ENCODE peak calls at places on chromosomes 4 and X, in seven cellular contexts. I is PC-3, J is small intestine, H is ovary, P is heart left ventricle, T is Panc1, B is thoracic aorta. S is an unnamed sample.
A peak's percentile ranks its signal among the peaks of the same experiment; 100 is the strongest.

GRCh38 chr4:112348488-112349158 is 51.5 kb downstream of the ALPK1 start:
- DNase-seq in I (peak; percentile 60), J (no peak), H (no peak), P (peak; percentile 79), T (peak; percentile 8), B (no peak), S (peak; percentile 72)

GRCh38 chr4:150782921-150783320 is 201.0 kb downstream of the MAB21L2 start:
- DNase-seq in I (no peak), J (no peak), H (no peak), P (no peak), T (no peak), B (no peak), S (no peak)

GRCh38 chrX:147468600-147468999 is 443.1 kb upstream of the FMR1 start:
- DNase-seq in I (no peak), J (no peak), H (no peak), P (no peak), T (no peak), B (no peak), S (no peak)

GRCh38 chr4:87337361-87337760 is 14.7 kb upstream of the HSD17B13 start:
- DNase-seq in I (no peak), J (no peak), H (no peak), P (no peak), T (no peak), B (no peak), S (no peak)

GRCh38 chr4:26321326-26322276 is 787 bp downstream of the RBPJ start:
- DNase-seq in I (no peak), J (peak; percentile 32), H (peak; percentile 57), P (peak; percentile 70), T (no peak), B (no peak), S (peak; percentile 50)

GRCh38 chrX:9327086-9327746 is 137.6 kb upstream of the TBL1X start:
- DNase-seq in I (peak; percentile 51), J (no peak), H (no peak), P (no peak), T (no peak), B (no peak), S (no peak)

GRCh38 chr4:156837625-156838345 is 133.8 kb downstream of the PDGFC start:
- DNase-seq in I (no peak), J (no peak), H (no peak), P (no peak), T (no peak), B (no peak), S (no peak)

GRCh38 chrX:134821370-134821769 is 163.1 kb upstream of the PLAC1 start:
- DNase-seq in I (peak; percentile 56), J (no peak), H (no peak), P (no peak), T (no peak), B (no peak), S (no peak)

GRCh38 chrX:154815274-154815818 is 10.1 kb upstream of the MPP1 start:
- DNase-seq in I (no peak), J (no peak), H (no peak), P (no peak), T (no peak), B (no peak), S (no peak)

GRCh38 chr4:77564231-77564630 is 41.4 kb upstream of the CXCL13 start:
- DNase-seq in I (no peak), J (peak; percentile 77), H (no peak), P (no peak), T (no peak), B (no peak), S (peak; percentile 91)

GRCh38 chr4:140103676-140104075 is 50.3 kb downstream of the MAML3 start:
- DNase-seq in I (peak; percentile 60), J (no peak), H (no peak), P (no peak), T (no peak), B (no peak), S (no peak)

GRCh38 chrX:155662297-155662696 is 49.5 kb upstream of the TMLHE start:
- DNase-seq in I (peak; percentile 1), J (peak; percentile 11), H (no peak), P (no peak), T (no peak), B (no peak), S (no peak)

GRCh38 chr4:182495111-182495510 is 251.9 kb downstream of the TENM3 start:
- DNase-seq in I (no peak), J (no peak), H (no peak), P (no peak), T (no peak), B (no peak), S (no peak)

DNA sequence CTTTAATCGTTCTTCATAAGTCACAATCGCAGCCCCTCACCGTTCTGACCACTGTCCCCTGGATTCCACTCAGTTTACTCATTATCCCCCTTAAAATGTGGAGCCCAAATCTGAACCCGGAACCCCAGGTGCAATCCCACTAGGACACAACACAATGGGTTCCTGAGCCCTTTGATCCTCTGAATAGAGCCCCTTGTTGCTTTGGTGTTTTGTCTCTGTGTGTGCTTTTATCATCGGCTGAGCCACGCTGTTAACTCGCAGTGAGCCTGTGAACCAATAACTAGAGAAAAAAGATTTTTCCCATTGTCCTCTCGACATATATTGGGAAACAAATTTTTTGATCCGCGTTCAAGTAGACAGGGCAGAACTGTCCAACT is 654 bp upstream of the PDHA1 start:
- DNase-seq in I (no peak), J (no peak), H (no peak), P (no peak), T (no peak), B (no peak), S (no peak)
- H3K27ac ChIP-seq in I (no peak overlapping the region), J (no peak overlapping the region), H (peak overlapping the region; percentile 55), P (peak overlapping the region; percentile 33), T (peak overlapping the region; percentile 63), B (peak overlapping the region; percentile 69), S (peak overlapping the region; percentile 90)

DNA sequence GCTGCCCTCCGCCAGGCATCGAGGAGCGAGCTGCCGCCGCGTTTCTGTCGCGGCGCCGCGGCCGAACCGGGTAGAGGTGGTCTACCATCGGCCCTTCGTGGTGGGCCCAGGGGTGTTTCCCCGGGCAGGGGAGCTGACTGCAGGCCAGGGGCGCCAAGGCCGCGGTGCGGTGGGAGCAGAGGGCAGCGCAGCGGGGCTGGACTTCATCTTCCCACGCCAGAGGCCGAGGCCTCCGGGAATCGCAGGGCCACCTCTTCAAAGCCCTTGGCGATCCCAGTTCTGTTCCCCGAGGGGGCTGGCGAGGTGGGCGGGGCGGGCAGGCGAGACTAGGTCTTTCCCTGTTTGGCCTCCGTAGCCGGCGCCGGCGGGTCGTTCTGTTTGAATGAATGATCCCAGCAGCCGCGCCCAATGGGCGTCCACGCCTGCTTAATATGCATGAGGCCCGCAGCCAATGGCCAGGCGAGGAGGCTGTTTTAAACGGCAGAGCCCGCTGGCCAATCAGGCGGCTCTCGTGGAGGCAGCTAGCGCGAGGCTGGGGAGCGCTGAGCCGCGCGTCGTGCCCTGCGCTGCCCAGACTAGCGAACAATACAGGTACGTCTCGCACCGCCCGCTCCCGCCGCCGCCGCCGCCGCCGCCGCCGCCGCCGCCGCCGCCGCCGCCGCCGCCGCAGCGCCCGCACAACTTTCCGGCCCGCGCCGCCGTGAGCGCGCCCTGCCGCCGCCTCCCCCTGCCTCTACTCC is at the start of gene HMGB3:
- DNase-seq in I (peak; percentile 95), J (peak; percentile 91), H (peak; percentile 75), P (peak; percentile 89), T (peak; percentile 69), B (peak; percentile 63), S (peak; percentile 95)
- H3K27ac ChIP-seq in I (peak within 1 kb of the TSS; percentile 36), J (no peak within 1 kb of the TSS), H (no peak within 1 kb of the TSS), P (no peak within 1 kb of the TSS), T (peak within 1 kb of the TSS; percentile 90), B (no peak within 1 kb of the TSS), S (no peak within 1 kb of the TSS)

GRCh38 chr4:159520074-159520473 is 417.2 kb downstream of the RAPGEF2 start:
- DNase-seq in I (no peak), J (no peak), H (no peak), P (no peak), T (no peak), B (no peak), S (no peak)
- H3K27ac ChIP-seq in I (no peak overlapping the region), J (no peak overlapping the region), H (no peak overlapping the region), P (no peak overlapping the region), T (no peak overlapping the region), B (no peak overlapping the region), S (no peak overlapping the region)

GRCh38 chrX:18861436-18861950 is 122.4 kb downstream of the PHKA2 start:
- DNase-seq in I (no peak), J (no peak), H (no peak), P (no peak), T (no peak), B (no peak), S (no peak)
- H3K27ac ChIP-seq in I (no peak overlapping the region), J (no peak overlapping the region), H (no peak overlapping the region), P (no peak overlapping the region), T (no peak overlapping the region), B (no peak overlapping the region), S (no peak overlapping the region)

DNA sequence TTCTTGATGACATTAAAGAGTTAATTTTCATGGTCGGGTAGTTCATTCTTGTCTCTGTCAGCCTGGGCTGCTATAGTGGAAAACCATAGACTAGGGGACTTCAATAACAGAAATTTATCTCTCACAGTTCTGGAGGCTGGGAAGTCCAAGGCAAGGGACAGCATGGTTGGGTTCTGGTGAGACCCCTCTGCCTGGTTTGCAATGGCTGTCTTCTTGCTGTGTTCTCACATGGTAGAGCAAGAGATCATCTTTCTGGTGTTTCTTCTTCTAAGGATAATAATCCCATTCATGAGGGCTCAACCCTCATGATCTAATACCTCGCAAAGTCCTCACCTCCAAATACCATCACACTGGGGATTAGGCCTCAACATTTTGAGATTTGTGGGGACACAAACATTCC is 50.1 kb downstream of the RHOH start:
- DNase-seq in I (no peak), J (no peak), H (no peak), P (no peak), T (no peak), B (no peak), S (no peak)
- H3K27ac ChIP-seq in I (no peak overlapping the region), J (no peak overlapping the region), H (no peak overlapping the region), P (no peak overlapping the region), T (peak overlapping the region; percentile 23), B (no peak overlapping the region), S (no peak overlapping the region)

GRCh38 chr4:82705881-82706280 is 92.7 kb downstream of the SCD5 start:
- DNase-seq in I (no peak), J (no peak), H (no peak), P (no peak), T (no peak), B (no peak), S (no peak)
- H3K27ac ChIP-seq in I (no peak overlapping the region), J (no peak overlapping the region), H (peak overlapping the region; percentile 56), P (no peak overlapping the region), T (no peak overlapping the region), B (no peak overlapping the region), S (peak overlapping the region; percentile 78)